ENCODE peak calls at places on chromosomes 13 and 19, in eight cellular contexts. O is EH, U is sciatic nerve, D is Panc1, R is NB4, X is T47D, T is caudate nucleus, L is ELF-1. Y is an unnamed sample.

GRCh38 chr13:106651442-106651841 is 83.5 kb upstream of the ARGLU1 start:
- DNase-seq in O (no peak), U (no peak), D (no peak), R (no peak), X (no peak), T (no peak), L (no peak), Y (no peak)

GRCh38 chr19:47124937-47125668 is 5.5 kb upstream of the SAE1 start:
- DNase-seq in O (peak; percentile 78), U (no peak), D (no peak), R (peak; percentile 90), X (peak; percentile 78), T (no peak), L (peak; percentile 83), Y (peak; percentile 62)

GRCh38 chr13:106143392-106143791 is 392.1 kb downstream of the EFNB2 start:
- DNase-seq in O (peak; percentile 52), U (no peak), D (no peak), R (no peak), X (no peak), T (no peak), L (no peak), Y (no peak)

GRCh38 chr13:20258208-20258962 is 26.3 kb upstream of the GJB6 start:
- DNase-seq in O (no peak), U (no peak), D (no peak), R (no peak), X (peak; percentile 39), T (no peak), L (no peak), Y (no peak)

GRCh38 chr19:23203841-23204344 is 46.3 kb downstream of the ZNF724 start:
- DNase-seq in O (peak; percentile 1), U (no peak), D (no peak), R (no peak), X (no peak), T (no peak), L (peak; percentile 71), Y (no peak)

GRCh38 chr13:21218351-21219043 is 42.0 kb downstream of the MRPL57 start:
- DNase-seq in O (no peak), U (no peak), D (no peak), R (peak; percentile 89), X (no peak), T (no peak), L (no peak), Y (no peak)

GRCh38 chr19:2973229-2973628 is 4.1 kb upstream of the TLE6 start:
- DNase-seq in O (no peak), U (no peak), D (no peak), R (no peak), X (no peak), T (no peak), L (no peak), Y (no peak)

GRCh38 chr13:49679244-49679643 is 12.0 kb downstream of the EBPL start:
- DNase-seq in O (peak; percentile 16), U (no peak), D (no peak), R (peak; percentile 46), X (peak; percentile 39), T (no peak), L (no peak), Y (no peak)

GRCh38 chr13:27966641-27967202 is 2.4 kb downstream of the CDX2 start:
- DNase-seq in O (no peak), U (no peak), D (no peak), R (no peak), X (no peak), T (no peak), L (peak; percentile 93), Y (no peak)

GRCh38 chr13:66689037-66689619 is 541.0 kb downstream of the PCDH9 start:
- DNase-seq in O (no peak), U (no peak), D (no peak), R (no peak), X (no peak), T (no peak), L (no peak), Y (no peak)

GRCh38 chr13:114071441-114071840 is 61.0 kb downstream of the RASA3 start:
- DNase-seq in O (no peak), U (peak; percentile 54), D (no peak), R (no peak), X (no peak), T (no peak), L (no peak), Y (no peak)

GRCh38 chr19:16611121-16611520 is 16.9 kb downstream of the MED26 start:
- DNase-seq in O (no peak), U (no peak), D (no peak), R (no peak), X (no peak), T (no peak), L (no peak), Y (no peak)

GRCh38 chr13:42894765-42895181 is 97.3 kb downstream of the EPSTI1 start:
- DNase-seq in O (no peak), U (no peak), D (no peak), R (no peak), X (peak; percentile 31), T (no peak), L (no peak), Y (no peak)

GRCh38 chr13:26549713-26550112 is 7.8 kb upstream of the WASF3 start:
- DNase-seq in O (no peak), U (no peak), D (no peak), R (no peak), X (no peak), T (no peak), L (no peak), Y (no peak)

GRCh38 chr13:42454749-42455148 is 119.2 kb upstream of the TNFSF11 start:
- DNase-seq in O (no peak), U (no peak), D (no peak), R (no peak), X (no peak), T (no peak), L (no peak), Y (no peak)

GRCh38 chr13:62684359-62684758 is 1268.7 kb upstream of the PCDH20 start:
- DNase-seq in O (no peak), U (no peak), D (no peak), R (no peak), X (no peak), T (no peak), L (no peak), Y (no peak)

GRCh38 chr13:69751259-69751658 is 356.4 kb upstream of the ATXN8OS start:
- DNase-seq in O (no peak), U (no peak), D (no peak), R (no peak), X (no peak), T (no peak), L (no peak), Y (no peak)

GRCh38 chr19:46828484-46828883 is 22.2 kb downstream of the AP2S1 start:
- DNase-seq in O (peak; percentile 46), U (no peak), D (no peak), R (no peak), X (no peak), T (no peak), L (no peak), Y (no peak)

GRCh38 chr13:29457299-29457698 is 138.2 kb downstream of the SLC7A1 start:
- DNase-seq in O (peak; percentile 89), U (no peak), D (no peak), R (no peak), X (no peak), T (no peak), L (no peak), Y (no peak)

GRCh38 chr19:17404621-17405249 is 695 bp downstream of the BST2 start:
- DNase-seq in O (no peak), U (no peak), D (no peak), R (peak; percentile 27), X (no peak), T (no peak), L (no peak), Y (no peak)

GRCh38 chr13:44972956-44973581 is 16.2 kb downstream of the NUFIP1 start:
- DNase-seq in O (peak; percentile 44), U (no peak), D (no peak), R (peak; percentile 32), X (peak; percentile 26), T (no peak), L (no peak), Y (no peak)

GRCh38 chr19:29663861-29664752 is 1.2 kb upstream of the PLEKHF1 start:
- DNase-seq in O (peak; percentile 77), U (no peak), D (no peak), R (no peak), X (peak; percentile 73), T (no peak), L (peak; percentile 77), Y (no peak)

GRCh38 chr19:12838182-12838890 is at the start of gene MAST1:
- DNase-seq in O (peak; percentile 26), U (no peak), D (no peak), R (peak; percentile 59), X (peak; percentile 62), T (no peak), L (peak; percentile 49), Y (peak; percentile 86)

GRCh38 chr13:47087841-47088240 is 191.0 kb upstream of the HTR2A start:
- DNase-seq in O (peak; percentile 93), U (no peak), D (no peak), R (peak; percentile 2), X (no peak), T (no peak), L (no peak), Y (no peak)

GRCh38 chr19:5255602-5256231 is 84.9 kb downstream of the PTPRS start:
- DNase-seq in O (no peak), U (no peak), D (no peak), R (no peak), X (no peak), T (no peak), L (no peak), Y (no peak)

GRCh38 chr19:36246006-36246391 is 31.1 kb downstream of the ZNF146 start:
- DNase-seq in O (no peak), U (no peak), D (no peak), R (no peak), X (no peak), T (peak; percentile 23), L (no peak), Y (no peak)

GRCh38 chr13:45851171-45851889 is at the start of gene SIAH3:
- DNase-seq in O (no peak), U (no peak), D (no peak), R (no peak), X (no peak), T (peak; percentile 17), L (peak; percentile 30), Y (no peak)

GRCh38 chr19:51166846-51167490 is 24.9 kb downstream of the SIGLEC7 start:
- DNase-seq in O (no peak), U (no peak), D (no peak), R (peak; percentile 92), X (no peak), T (no peak), L (no peak), Y (no peak)

GRCh38 chr13:29745704-29746103 is 104.7 kb downstream of the UBL3 start:
- DNase-seq in O (no peak), U (no peak), D (no peak), R (no peak), X (no peak), T (no peak), L (no peak), Y (no peak)

GRCh38 chr19:13670846-13671245 is 93.5 kb upstream of the MRI1 start:
- DNase-seq in O (no peak), U (no peak), D (no peak), R (no peak), X (no peak), T (no peak), L (no peak), Y (no peak)

Y was measured in germinal center.